ENCODE peak calls at places on chromosomes 3 and 15, in four cellular contexts. One of them, this sample, is unnamed.

GRCh38 chr15:39629376-39629775 is 48.5 kb downstream of the THBS1 start:
- DNase-seq in M059J: peak; percentile 66
- DNase-seq in transverse colon: peak; percentile 71
- DNase-seq in C1 segment of cervical spinal cord: no peak
- DNase-seq in this sample: no peak

GRCh38 chr3:149042766-149043386 is 43.5 kb downstream of the HLTF start:
- DNase-seq in C1 segment of cervical spinal cord: no peak
- DNase-seq in M059J: peak; percentile 63
- DNase-seq in transverse colon: no peak
- DNase-seq in this sample: no peak

GRCh38 chr3:30203301-30203700 is 403.1 kb upstream of the TGFBR2 start:
- DNase-seq in M059J: peak; percentile 57
- DNase-seq in C1 segment of cervical spinal cord: no peak
- DNase-seq in transverse colon: no peak
- DNase-seq in this sample: no peak

GRCh38 chr15:50997371-50998051 is 89.0 kb downstream of the AP4E1 start:
- DNase-seq in C1 segment of cervical spinal cord: no peak
- DNase-seq in transverse colon: no peak
- DNase-seq in M059J: no peak
- DNase-seq in this sample: no peak

GRCh38 chr3:31184257-31185003 is 290.0 kb upstream of the GADL1 start:
- DNase-seq in C1 segment of cervical spinal cord: no peak
- DNase-seq in M059J: no peak
- DNase-seq in transverse colon: no peak
- DNase-seq in this sample: no peak

GRCh38 chr15:86082619-86083377 is 3.1 kb downstream of the AGBL1 start:
- DNase-seq in M059J: peak; percentile 1
- DNase-seq in C1 segment of cervical spinal cord: no peak
- DNase-seq in transverse colon: no peak
- DNase-seq in this sample: no peak

GRCh38 chr3:128152419-128153155 is 694 bp upstream of the EEFSEC start:
- DNase-seq in M059J: no peak
- DNase-seq in C1 segment of cervical spinal cord: no peak
- DNase-seq in transverse colon: no peak
- DNase-seq in this sample: no peak

GRCh38 chr3:102796856-102797255 is 362.0 kb downstream of the ZPLD1 start:
- DNase-seq in M059J: no peak
- DNase-seq in transverse colon: no peak
- DNase-seq in C1 segment of cervical spinal cord: no peak
- DNase-seq in this sample: no peak

GRCh38 chr15:68420186-68420684 is 11.7 kb downstream of the ITGA11 start:
- DNase-seq in transverse colon: no peak
- DNase-seq in M059J: peak; percentile 71
- DNase-seq in C1 segment of cervical spinal cord: no peak
- DNase-seq in this sample: no peak

GRCh38 chr3:168063122-168063521 is 32.6 kb downstream of the GOLIM4 start:
- DNase-seq in transverse colon: no peak
- DNase-seq in M059J: no peak
- DNase-seq in C1 segment of cervical spinal cord: no peak
- DNase-seq in this sample: no peak

GRCh38 chr3:112654492-112654891 is 13.5 kb upstream of the CCDC80 start:
- DNase-seq in M059J: peak; percentile 33
- DNase-seq in transverse colon: no peak
- DNase-seq in C1 segment of cervical spinal cord: no peak
- DNase-seq in this sample: no peak

GRCh38 chr3:150733936-150734794 is 28.8 kb downstream of the SIAH2 start:
- DNase-seq in transverse colon: no peak
- DNase-seq in M059J: no peak
- DNase-seq in C1 segment of cervical spinal cord: no peak
- DNase-seq in this sample: no peak

GRCh38 chr15:47588968-47589367 is 128.3 kb upstream of the SEMA6D start:
- DNase-seq in C1 segment of cervical spinal cord: no peak
- DNase-seq in M059J: peak; percentile 4
- DNase-seq in transverse colon: no peak
- DNase-seq in this sample: no peak

GRCh38 chr15:55917881-55918296 is 75.5 kb downstream of the NEDD4 start:
- DNase-seq in M059J: peak; percentile 95
- DNase-seq in transverse colon: peak; percentile 13
- DNase-seq in C1 segment of cervical spinal cord: no peak
- DNase-seq in this sample: peak; percentile 3

GRCh38 chr3:45571969-45572368 is 22.6 kb upstream of the LIMD1 start:
- DNase-seq in transverse colon: no peak
- DNase-seq in C1 segment of cervical spinal cord: no peak
- DNase-seq in M059J: peak; percentile 29
- DNase-seq in this sample: no peak

GRCh38 chr3:4759689-4760312 is 219.4 kb upstream of the BHLHE40 start:
- DNase-seq in M059J: no peak
- DNase-seq in transverse colon: no peak
- DNase-seq in C1 segment of cervical spinal cord: no peak
- DNase-seq in this sample: no peak

GRCh38 chr3:66376568-66376967 is 124.3 kb downstream of the LRIG1 start:
- DNase-seq in C1 segment of cervical spinal cord: no peak
- DNase-seq in transverse colon: peak; percentile 75
- DNase-seq in M059J: peak; percentile 59
- DNase-seq in this sample: no peak

GRCh38 chr3:172965256-172965655 is 175.8 kb downstream of the SPATA16 start:
- DNase-seq in transverse colon: no peak
- DNase-seq in C1 segment of cervical spinal cord: no peak
- DNase-seq in M059J: peak; percentile 63
- DNase-seq in this sample: no peak

GRCh38 chr3:47259114-47259513 is 23.5 kb downstream of the KIF9 start:
- DNase-seq in C1 segment of cervical spinal cord: no peak
- DNase-seq in M059J: no peak
- DNase-seq in transverse colon: no peak
- DNase-seq in this sample: no peak

GRCh38 chr3:46974421-46975227 is 1.9 kb downstream of the CCDC12 start:
- DNase-seq in C1 segment of cervical spinal cord: no peak
- DNase-seq in transverse colon: no peak
- DNase-seq in M059J: no peak
- DNase-seq in this sample: peak; percentile 70

GRCh38 chr15:54803987-54804386 is 392.8 kb downstream of the RSL24D1 start:
- DNase-seq in C1 segment of cervical spinal cord: no peak
- DNase-seq in M059J: no peak
- DNase-seq in transverse colon: no peak
- DNase-seq in this sample: no peak

GRCh38 chr3:24100694-24101402 is 155.8 kb downstream of the NR1D2 start:
- DNase-seq in C1 segment of cervical spinal cord: no peak
- DNase-seq in transverse colon: no peak
- DNase-seq in M059J: no peak
- DNase-seq in this sample: no peak

GRCh38 chr3:157532529-157533297 is 29.5 kb upstream of the VEPH1 start:
- DNase-seq in transverse colon: no peak
- DNase-seq in M059J: peak; percentile 98
- DNase-seq in C1 segment of cervical spinal cord: no peak
- DNase-seq in this sample: peak; percentile 25

GRCh38 chr3:132726341-132726823 is 4.2 kb upstream of the NPHP3 start:
- DNase-seq in C1 segment of cervical spinal cord: no peak
- DNase-seq in transverse colon: no peak
- DNase-seq in M059J: peak; percentile 54
- DNase-seq in this sample: peak; percentile 36

GRCh38 chr3:161349529-161350278 is 21.6 kb downstream of the SPTSSB start:
- DNase-seq in transverse colon: no peak
- DNase-seq in C1 segment of cervical spinal cord: no peak
- DNase-seq in M059J: peak; percentile 93
- DNase-seq in this sample: no peak

GRCh38 chr15:27392163-27392562 is 421.2 kb downstream of the GABRG3 start:
- DNase-seq in C1 segment of cervical spinal cord: no peak
- DNase-seq in M059J: no peak
- DNase-seq in transverse colon: no peak
- DNase-seq in this sample: no peak

GRCh38 chr15:36894062-36894461 is 206.3 kb downstream of the MEIS2 start:
- DNase-seq in C1 segment of cervical spinal cord: no peak
- DNase-seq in M059J: no peak
- DNase-seq in transverse colon: no peak
- DNase-seq in this sample: no peak

This sample was measured in germinal center.